ENCODE peak calls at places on chromosomes 11 and 22, in nine cellular contexts. G, Z, X, O, A, N, R, I and L are unnamed samples.

GRCh38 chr11:45517171-45517770 is 148.2 kb downstream of the CHST1 start:
- DNase-seq in G (no peak), Z (no peak), X (no peak), O (no peak), A (no peak), N (no peak), R (no peak), I (no peak), L (no peak)

GRCh38 chr11:73717136-73717535 is 43.7 kb downstream of the RAB6A start:
- DNase-seq in G (no peak), Z (no peak), X (no peak), O (no peak), A (no peak), N (no peak), R (no peak), I (no peak), L (no peak)

GRCh38 chr11:66691311-66691980 is 13.8 kb upstream of the RBM4B start:
- DNase-seq in G (no peak), Z (no peak), X (no peak), O (no peak), A (no peak), N (no peak), R (no peak), I (no peak), L (no peak)

GRCh38 chr11:65958306-65958705 is 3.2 kb upstream of the SART1 start:
- DNase-seq in G (no peak), Z (no peak), X (no peak), O (no peak), A (no peak), N (no peak), R (no peak), I (no peak), L (no peak)

GRCh38 chr11:72741429-72741833 is 10.8 kb downstream of the ARAP1 start:
- DNase-seq in G (no peak), Z (no peak), X (peak), O (no peak), A (no peak), N (no peak), R (no peak), I (no peak), L (no peak)

GRCh38 chr11:125091247-125091876 is 20.1 kb downstream of the TMEM218 start:
- DNase-seq in G (no peak), Z (peak), X (peak), O (peak), A (no peak), N (no peak), R (peak), I (no peak), L (no peak)

GRCh38 chr11:118092907-118093571 is 6.3 kb upstream of the SMIM35 start:
- DNase-seq in G (no peak), Z (no peak), X (no peak), O (no peak), A (no peak), N (no peak), R (no peak), I (no peak), L (no peak)

GRCh38 chr11:44687310-44687842 is 39.4 kb upstream of the TSPAN18 start:
- DNase-seq in G (no peak), Z (no peak), X (no peak), O (no peak), A (no peak), N (no peak), R (no peak), I (no peak), L (no peak)

GRCh38 chr22:37817705-37818311 is 5.4 kb upstream of the GALR3 start:
- DNase-seq in G (peak), Z (no peak), X (peak), O (peak), A (peak), N (peak), R (peak), I (peak), L (peak)

GRCh38 chr11:43738600-43739409 is 58.3 kb downstream of the HSD17B12 start:
- DNase-seq in G (no peak), Z (peak), X (no peak), O (no peak), A (peak), N (no peak), R (peak), I (peak), L (no peak)

GRCh38 chr22:36922097-36922608 is 8.7 kb downstream of the CSF2RB start:
- DNase-seq in G (no peak), Z (peak), X (peak), O (no peak), A (no peak), N (no peak), R (no peak), I (no peak), L (no peak)

GRCh38 chr11:75279273-75279672 is 38.7 kb downstream of the TPBGL start:
- DNase-seq in G (no peak), Z (no peak), X (no peak), O (no peak), A (no peak), N (no peak), R (no peak), I (no peak), L (no peak)

GRCh38 chr11:117058761-117059233 is 39.4 kb downstream of the SIK3 start:
- DNase-seq in G (no peak), Z (no peak), X (no peak), O (no peak), A (no peak), N (no peak), R (peak), I (no peak), L (no peak)

GRCh38 chr11:46912526-46913150 is 5.7 kb downstream of the LRP4 start:
- DNase-seq in G (no peak), Z (no peak), X (peak), O (no peak), A (no peak), N (no peak), R (no peak), I (no peak), L (no peak)

GRCh38 chr11:69524291-69524882 is 42.9 kb downstream of the LINC01488 start:
- DNase-seq in G (no peak), Z (peak), X (no peak), O (no peak), A (peak), N (no peak), R (peak), I (no peak), L (no peak)

DNA sequence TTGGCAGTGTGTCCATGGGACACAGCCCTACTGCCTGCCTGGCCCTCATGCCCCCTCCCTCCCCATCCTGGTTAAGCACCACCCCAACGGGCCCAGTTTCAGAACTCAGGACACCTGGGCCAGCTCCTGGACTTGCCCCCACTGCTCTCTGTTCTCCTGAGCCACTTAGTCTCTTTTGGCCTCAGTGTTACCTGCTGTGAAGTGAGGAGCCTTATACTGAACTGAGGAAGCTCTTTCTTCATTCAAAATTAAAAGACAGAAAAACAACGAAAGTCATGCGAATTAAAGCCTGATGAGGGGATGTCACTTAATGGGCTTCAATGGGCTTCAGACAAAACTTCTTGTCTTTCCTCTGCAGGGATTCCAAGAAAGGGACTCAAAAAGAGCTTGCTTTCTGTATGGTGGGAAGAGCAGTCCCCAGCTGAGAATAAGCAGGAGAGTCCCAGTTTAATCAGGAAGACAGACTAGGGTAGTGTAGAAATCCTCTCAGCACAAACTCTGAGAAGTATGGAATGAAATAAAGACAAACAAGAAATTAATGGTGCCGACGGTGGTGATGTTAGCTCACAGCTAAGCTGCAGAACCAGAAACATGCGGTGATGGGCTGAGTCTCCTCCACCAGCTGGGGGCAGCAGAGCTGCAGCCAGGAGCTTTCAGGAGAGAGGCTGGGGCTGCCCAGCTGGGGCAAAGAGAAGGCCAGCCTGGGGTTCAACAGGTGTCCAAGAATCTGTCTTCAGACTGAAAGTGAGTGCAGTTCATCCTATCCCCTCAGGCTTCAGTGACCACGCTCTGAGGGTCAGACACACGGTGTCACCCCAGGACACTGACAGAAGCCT is 101.0 kb downstream of the GGTLC2 start:
- DNase-seq in G (no peak), Z (no peak), X (peak), O (peak), A (peak), N (no peak), R (peak), I (peak), L (no peak)
- TF ChIP-seq CTCF in G (no peak), Z (peak), X (peak), O (peak), A (peak), N (no peak), R (peak), I (peak), L (no peak)

GRCh38 chr22:27715078-27715477 is 86.5 kb downstream of the MN1 start:
- DNase-seq in G (no peak), Z (no peak), X (no peak), O (no peak), A (no peak), N (no peak), R (no peak), I (no peak), L (no peak)
- TF ChIP-seq CTCF in G (peak), Z (peak), X (no peak), O (no peak), A (no peak), N (no peak), R (peak), I (no peak), L (no peak)

DNA sequence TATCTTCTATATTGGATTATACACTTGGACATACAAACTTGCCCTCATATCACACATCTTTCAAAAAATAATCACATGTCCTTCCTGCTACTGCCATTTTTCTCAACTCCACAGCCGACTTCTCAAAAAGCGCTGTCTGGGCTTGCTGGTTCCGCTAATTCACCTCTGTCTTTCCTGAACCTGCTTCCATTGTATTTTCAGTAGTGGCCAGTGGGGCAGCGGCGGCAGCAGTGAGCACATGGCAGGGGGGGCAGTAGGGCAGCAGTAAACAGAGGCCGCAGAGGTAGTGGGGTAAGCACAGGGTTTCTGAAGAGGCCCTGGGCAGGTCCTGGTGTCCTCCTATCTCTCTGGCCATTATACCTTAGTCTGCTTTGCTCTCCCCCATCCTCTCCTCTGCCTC is 126.3 kb downstream of the RRAS2 start:
- DNase-seq in G (no peak), Z (no peak), X (no peak), O (peak), A (peak), N (no peak), R (no peak), I (no peak), L (no peak)
- TF ChIP-seq CTCF in G (no peak), Z (peak), X (peak), O (peak), A (peak), N (no peak), R (peak), I (no peak), L (no peak)

GRCh38 chr11:112288021-112288420 is 27.4 kb upstream of the PLET1 start:
- DNase-seq in G (no peak), Z (no peak), X (no peak), O (no peak), A (no peak), N (no peak), R (no peak), I (no peak), L (no peak)

GRCh38 chr11:112291191-112291590 is 30.5 kb upstream of the PLET1 start:
- DNase-seq in G (no peak), Z (no peak), X (no peak), O (no peak), A (no peak), N (no peak), R (no peak), I (no peak), L (no peak)

GRCh38 chr11:112290462-112290894 is 29.8 kb upstream of the PLET1 start:
- DNase-seq in G (no peak), Z (no peak), X (no peak), O (no peak), A (no peak), N (no peak), R (no peak), I (no peak), L (no peak)

GRCh38 chr11:112292188-112292587 is 31.5 kb upstream of the PLET1 start:
- DNase-seq in G (no peak), Z (no peak), X (no peak), O (no peak), A (no peak), N (no peak), R (no peak), I (no peak), L (no peak)

DNA sequence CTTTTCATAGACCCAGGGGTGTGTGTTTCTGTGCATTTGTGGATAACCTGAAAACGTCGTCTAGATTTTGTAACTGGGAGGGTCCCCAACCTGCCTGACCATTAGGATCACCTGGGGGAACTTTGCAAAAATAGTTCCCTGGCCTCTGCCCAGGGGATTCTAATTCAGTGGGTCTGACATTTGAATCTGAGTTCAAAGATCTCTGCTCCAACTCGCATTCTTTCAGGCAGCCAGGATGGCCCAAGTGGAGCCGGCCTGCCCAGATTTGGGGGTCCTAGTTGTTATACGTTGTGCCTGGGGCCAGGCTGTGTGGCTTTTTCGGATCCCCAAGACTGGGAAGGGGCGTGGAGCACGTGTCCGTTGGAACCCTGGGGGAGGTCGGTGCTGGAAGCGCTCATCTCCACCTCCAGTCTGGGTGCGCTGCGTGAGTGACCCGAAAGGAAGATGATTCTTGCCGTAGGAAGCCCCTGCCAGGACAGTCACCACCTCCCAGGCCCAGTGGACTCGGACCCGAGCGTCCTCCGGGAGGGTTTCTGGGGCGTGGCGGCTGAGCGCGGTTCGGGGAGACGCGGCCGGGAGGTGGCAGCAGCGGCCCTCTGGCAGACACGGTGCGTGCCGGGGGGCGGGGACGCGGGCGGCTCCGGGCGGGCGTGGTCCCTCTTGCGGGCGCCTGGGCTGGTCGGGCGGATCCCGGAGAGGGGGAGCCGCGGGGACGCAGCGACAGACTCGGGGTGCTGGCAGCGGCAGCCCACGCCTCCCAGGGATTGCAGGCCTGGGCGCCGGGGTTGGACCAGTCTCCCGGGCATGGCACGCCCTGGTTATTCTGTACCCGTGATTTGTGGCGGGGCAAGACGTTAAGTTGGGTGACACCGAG is 29.2 kb upstream of the PLET1 start:
- DNase-seq in G (peak), Z (no peak), X (peak), O (peak), A (peak), N (peak), R (peak), I (peak), L (peak)
- TF ChIP-seq CTCF in G (peak), Z (peak), X (peak), O (peak), A (peak), N (no peak), R (peak), I (peak), L (peak)